ENCODE peak calls at places on chromosomes 16 and 17, in nine cellular contexts. G is lung, L is T1000, X is mesendoderm, Y is frontal cortex, N is body of pancreas, A is tibial nerve, F is NCI-H460, Z is NCI-H524 treated with DMSO at 0.1 percent for 48 hours. D is an unnamed sample.

GRCh38 chr17:62724398-62725146 is 83.5 kb downstream of the MARCHF10 start:
- DNase-seq in Y (no peak), Z (no peak), N (no peak), A (no peak), L (no peak), X (no peak), F (no peak), G (no peak), D (no peak)

GRCh38 chr16:88318091-88318494 is 64.7 kb upstream of the ZNF469 start:
- DNase-seq in Z (no peak), G (no peak), F (no peak), L (no peak), N (no peak), Y (no peak), X (no peak), A (no peak), D (no peak)

GRCh38 chr16:30027588-30028437 is 3.3 kb downstream of the TLCD3B start:
- DNase-seq in X (no peak), A (no peak), Y (no peak), G (no peak), Z (peak; percentile 98), F (no peak), L (no peak), N (no peak), D (no peak)

GRCh38 chr16:81703177-81704155 is 75.6 kb upstream of the PLCG2 start:
- DNase-seq in G (no peak), A (no peak), Z (no peak), L (no peak), X (no peak), Y (no peak), N (no peak), F (no peak), D (no peak)

GRCh38 chr17:10716218-10716617 is 13.6 kb downstream of the TMEM220 start:
- DNase-seq in F (no peak), Y (no peak), G (no peak), N (no peak), A (no peak), L (no peak), Z (no peak), X (no peak), D (no peak)

GRCh38 chr17:50905460-50905803 is 39.3 kb upstream of the TOB1 start:
- DNase-seq in F (no peak), Y (no peak), L (no peak), G (no peak), A (no peak), Z (peak; percentile 36), N (peak; percentile 94), X (peak; percentile 66), D (no peak)

GRCh38 chr17:35051579-35052239 is 11.8 kb downstream of the RFFL start:
- DNase-seq in Y (no peak), G (no peak), N (no peak), F (no peak), X (no peak), Z (no peak), L (no peak), A (no peak), D (no peak)

GRCh38 chr16:24430937-24431760 is 108.2 kb upstream of the RBBP6 start:
- DNase-seq in Y (no peak), L (no peak), N (no peak), X (peak; percentile 29), G (no peak), Z (no peak), A (no peak), F (no peak), D (no peak)

GRCh38 chr16:15865742-15866141 is 8.9 kb upstream of the MYH11 start:
- DNase-seq in F (no peak), N (no peak), L (no peak), A (no peak), X (no peak), G (no peak), Y (no peak), Z (no peak), D (no peak)

GRCh38 chr17:78133971-78134898 is 3.7 kb downstream of the TMC8 start:
- DNase-seq in X (peak; percentile 94), N (peak; percentile 74), Y (no peak), F (peak; percentile 58), A (peak; percentile 43), L (no peak), G (peak; percentile 59), Z (no peak), D (no peak)

GRCh38 chr16:77805403-77805802 is 17.0 kb downstream of the VAT1L start:
- DNase-seq in F (no peak), A (no peak), L (no peak), N (peak; percentile 28), Y (no peak), Z (no peak), G (no peak), X (no peak), D (no peak)

GRCh38 chr17:18371455-18371854 is 6.1 kb upstream of the EVPLL start:
- DNase-seq in A (no peak), L (no peak), Z (no peak), F (no peak), Y (no peak), G (no peak), X (no peak), N (no peak), D (no peak)

GRCh38 chr17:50864747-50865059 is 1.5 kb downstream of the TOB1 start:
- DNase-seq in N (peak; percentile 36), Z (no peak), G (no peak), A (no peak), L (no peak), F (no peak), X (no peak), Y (no peak), D (no peak)

GRCh38 chr16:54447606-54448440 is 161.2 kb upstream of the IRX3 start:
- DNase-seq in F (peak; percentile 37), N (no peak), X (peak; percentile 80), A (no peak), G (no peak), L (peak; percentile 27), Z (no peak), Y (no peak), D (peak; percentile 61)

GRCh38 chr16:81885976-81886586 is 107.0 kb downstream of the PLCG2 start:
- DNase-seq in G (no peak), N (peak; percentile 19), Z (no peak), F (peak; percentile 26), A (no peak), L (no peak), Y (no peak), X (peak; percentile 63), D (no peak)

GRCh38 chr16:77359065-77359502 is 75.8 kb downstream of the ADAMTS18 start:
- DNase-seq in L (no peak), X (no peak), Z (no peak), F (no peak), G (no peak), Y (no peak), N (no peak), A (no peak), D (no peak)

GRCh38 chr17:39650121-39650579 is 13.2 kb downstream of the STARD3 start:
- DNase-seq in Y (no peak), X (no peak), L (no peak), A (no peak), Z (no peak), G (no peak), N (no peak), F (no peak), D (no peak)

GRCh38 chr16:79931721-79932120 is 331.2 kb upstream of the MAF start:
- DNase-seq in N (no peak), X (no peak), A (no peak), L (no peak), Y (no peak), Z (no peak), F (no peak), G (no peak), D (no peak)

GRCh38 chr16:3770530-3770929 is 53.2 kb upstream of the TRAP1 start:
- DNase-seq in Z (no peak), X (no peak), N (no peak), L (no peak), F (no peak), G (no peak), A (no peak), Y (no peak), D (no peak)

GRCh38 chr17:8289103-8289397 is 580 bp downstream of the RANGRF start:
- DNase-seq in A (no peak), X (no peak), N (no peak), F (no peak), Z (no peak), Y (no peak), G (no peak), L (no peak), D (no peak)

GRCh38 chr17:38538906-38539305 is 66.8 kb downstream of the SRCIN1 start:
- DNase-seq in F (no peak), Z (no peak), L (no peak), A (no peak), X (no peak), G (no peak), Y (no peak), N (peak; percentile 58), D (no peak)

GRCh38 chr17:27861979-27862378 is 31.2 kb downstream of the LYRM9 start:
- DNase-seq in X (no peak), F (no peak), Y (no peak), L (no peak), A (no peak), G (no peak), Z (no peak), N (no peak), D (no peak)

GRCh38 chr17:14843086-14843795 is 421.9 kb downstream of the PMP22 start:
- DNase-seq in G (no peak), L (no peak), F (no peak), Z (no peak), X (no peak), Y (no peak), N (no peak), A (no peak), D (no peak)

GRCh38 chr17:38602453-38602852 is 3.3 kb downstream of the SRCIN1 start:
- DNase-seq in L (no peak), Y (no peak), A (no peak), N (no peak), Z (no peak), G (no peak), X (no peak), F (no peak), D (no peak)

GRCh38 chr17:16888413-16889087 is 83.4 kb downstream of the TNFRSF13B start:
- DNase-seq in L (no peak), F (no peak), N (no peak), G (no peak), Y (no peak), A (no peak), Z (no peak), X (no peak), D (peak; percentile 30)

GRCh38 chr17:82217120-82217529 is 4.5 kb upstream of the CCDC57 start:
- DNase-seq in L (no peak), F (no peak), N (no peak), X (no peak), A (no peak), Z (no peak), Y (peak; percentile 17), G (no peak), D (no peak)

GRCh38 chr16:31052131-31052530 is 18.8 kb downstream of the STX4 start:
- DNase-seq in G (peak; percentile 46), Y (no peak), F (peak; percentile 76), L (peak; percentile 81), X (no peak), N (peak; percentile 30), Z (no peak), A (peak; percentile 54), D (peak; percentile 64)

GRCh38 chr16:1471569-1472194 is 3.1 kb downstream of the CLCN7 start:
- DNase-seq in A (no peak), L (no peak), N (no peak), G (no peak), F (no peak), X (no peak), Y (no peak), Z (no peak), D (no peak)

GRCh38 chr16:83085660-83086059 is 458.9 kb downstream of the CDH13 start:
- DNase-seq in X (no peak), L (no peak), N (no peak), Y (no peak), Z (no peak), G (no peak), F (no peak), A (no peak), D (no peak)